ENCODE peak calls at places on chromosomes 5 and 9, in five cellular contexts. C is GM23248, B is IMR-90, V is fibroblast of villous mesenchyme, L is neural progenitor cell. R is an unnamed sample.

GRCh38 chr5:74408150-74409043 is 232.1 kb downstream of the ENC1 start:
- DNase-seq in L (no peak), V (no peak), C (no peak), B (no peak), R (no peak)

GRCh38 chr9:106758911-106759310 is 104.1 kb upstream of the ZNF462 start:
- DNase-seq in B (no peak), L (no peak), V (peak; percentile 51), C (no peak), R (no peak)

GRCh38 chr9:81361311-81361710 is 328.0 kb downstream of the TLE1 start:
- DNase-seq in B (no peak), L (no peak), C (no peak), V (no peak), R (no peak)

GRCh38 chr5:111935835-111936234 is 178.8 kb upstream of the NREP start:
- DNase-seq in L (peak; percentile 32), C (no peak), B (no peak), V (no peak), R (no peak)

GRCh38 chr5:142618125-142618524 is 67.8 kb downstream of the FGF1 start:
- DNase-seq in B (peak; percentile 93), C (peak; percentile 87), V (peak; percentile 67), L (no peak), R (peak; percentile 67)

GRCh38 chr5:171207256-171207866 is 101.7 kb upstream of the TLX3 start:
- DNase-seq in C (peak; percentile 70), V (peak; percentile 64), B (peak; percentile 57), L (peak; percentile 61), R (peak; percentile 4)

GRCh38 chr5:102866315-102866693 is 111.2 kb downstream of the PAM start:
- DNase-seq in C (no peak), V (peak; percentile 21), B (peak; percentile 16), L (no peak), R (no peak)

GRCh38 chr9:120531683-120532300 is 48.2 kb downstream of the CDK5RAP2 start:
- DNase-seq in B (peak; percentile 32), V (peak; percentile 35), L (peak; percentile 44), C (peak; percentile 57), R (no peak)

GRCh38 chr5:5266296-5266695 is 126.2 kb downstream of the ADAMTS16 start:
- DNase-seq in B (no peak), C (no peak), V (no peak), L (peak; percentile 10), R (no peak)

GRCh38 chr5:43400082-43400481 is 12.1 kb downstream of the CCL28 start:
- DNase-seq in L (no peak), V (no peak), B (peak; percentile 21), C (peak; percentile 39), R (no peak)

GRCh38 chr5:125198270-125198974 is 452.0 kb upstream of the ZNF608 start:
- DNase-seq in V (peak; percentile 86), L (peak; percentile 34), C (peak; percentile 68), B (peak; percentile 84), R (peak; percentile 79)

GRCh38 chr9:28301281-28301680 is 728.0 kb upstream of the C9orf72 start:
- DNase-seq in V (no peak), C (no peak), L (no peak), B (no peak), R (no peak)

GRCh38 chr5:10333154-10334006 is 20.1 kb upstream of the MARCHF6 start:
- DNase-seq in C (peak; percentile 71), B (peak; percentile 26), L (peak; percentile 72), V (no peak), R (no peak)

DNA sequence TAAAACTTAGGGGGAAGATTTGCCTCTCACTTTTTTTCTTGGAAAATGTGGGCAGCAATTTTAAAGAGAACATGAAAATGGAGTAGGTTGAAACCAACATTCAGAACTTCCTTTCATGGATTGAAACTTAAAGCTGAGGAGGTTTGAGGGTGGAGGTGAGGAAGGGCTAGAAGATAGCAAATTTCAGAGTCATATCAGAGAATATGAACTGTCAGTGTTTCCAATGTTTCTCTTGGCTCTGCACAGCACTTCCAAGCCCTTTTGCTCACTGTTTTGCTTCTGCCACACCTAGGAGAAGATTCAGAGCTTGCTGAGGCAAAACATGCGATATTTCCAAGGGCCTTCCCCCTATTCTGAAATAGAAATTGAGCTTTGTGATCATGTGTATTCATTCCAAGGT is 281.0 kb downstream of the AOPEP start:
- DNase-seq in V (peak; percentile 57), B (no peak), C (peak; percentile 66), L (no peak), R (no peak)
- H3K4me3 ChIP-seq in V (peak overlapping the region; percentile 74), B (peak overlapping the region; percentile 92), C (peak overlapping the region; percentile 85), L (no peak overlapping the region), R (peak overlapping the region; percentile 83)

DNA sequence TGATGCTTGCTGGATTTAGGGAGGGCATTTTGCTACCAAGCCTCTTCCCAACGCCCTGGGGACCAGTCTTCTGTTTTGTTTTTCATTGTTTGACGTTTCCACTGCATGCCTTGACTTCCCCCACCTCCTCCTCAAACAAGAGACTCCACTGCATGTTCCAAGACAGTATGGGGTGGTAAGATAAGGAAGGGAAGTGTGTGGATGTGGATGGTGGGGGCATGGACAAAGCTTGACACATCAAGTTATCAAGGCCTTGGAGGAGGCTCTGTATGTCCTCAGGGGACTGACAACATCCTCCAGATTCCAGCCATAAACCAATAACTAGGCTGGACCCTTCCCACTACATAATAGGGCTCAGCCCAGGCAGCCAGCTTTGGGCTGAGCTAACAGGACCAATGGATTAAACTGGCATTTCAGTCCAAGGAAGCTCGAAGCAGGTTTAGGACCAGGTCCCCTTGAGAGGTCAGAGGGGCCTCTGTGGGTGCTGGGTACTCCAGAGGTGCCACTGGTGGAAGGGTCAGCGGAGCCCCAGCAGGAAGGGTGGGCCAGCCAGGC is 23.0 kb downstream of the PCDHGC5 start:
- DNase-seq in L (no peak), B (no peak), V (no peak), C (no peak), R (no peak)
- H3K4me3 ChIP-seq in L (no peak overlapping the region), B (no peak overlapping the region), V (no peak overlapping the region), C (no peak overlapping the region), R (no peak overlapping the region)

GRCh38 chr9:129178579-129178909 is 483 bp upstream of the IER5L start:
- DNase-seq in V (no peak), B (no peak), L (no peak), C (no peak), R (no peak)
- H3K4me3 ChIP-seq in V (peak overlapping the region; percentile 35), B (no peak overlapping the region), L (peak overlapping the region; percentile 99), C (peak overlapping the region; percentile 99), R (peak overlapping the region; percentile 80)

GRCh38 chr9:3181049-3181953 is 337.4 kb upstream of the PUM3 start:
- DNase-seq in C (peak; percentile 38), L (peak; percentile 83), V (peak; percentile 8), B (no peak), R (no peak)
- H3K4me3 ChIP-seq in C (peak overlapping the region; percentile 59), L (peak overlapping the region; percentile 67), V (no peak overlapping the region), B (no peak overlapping the region), R (peak overlapping the region; percentile 28)

DNA sequence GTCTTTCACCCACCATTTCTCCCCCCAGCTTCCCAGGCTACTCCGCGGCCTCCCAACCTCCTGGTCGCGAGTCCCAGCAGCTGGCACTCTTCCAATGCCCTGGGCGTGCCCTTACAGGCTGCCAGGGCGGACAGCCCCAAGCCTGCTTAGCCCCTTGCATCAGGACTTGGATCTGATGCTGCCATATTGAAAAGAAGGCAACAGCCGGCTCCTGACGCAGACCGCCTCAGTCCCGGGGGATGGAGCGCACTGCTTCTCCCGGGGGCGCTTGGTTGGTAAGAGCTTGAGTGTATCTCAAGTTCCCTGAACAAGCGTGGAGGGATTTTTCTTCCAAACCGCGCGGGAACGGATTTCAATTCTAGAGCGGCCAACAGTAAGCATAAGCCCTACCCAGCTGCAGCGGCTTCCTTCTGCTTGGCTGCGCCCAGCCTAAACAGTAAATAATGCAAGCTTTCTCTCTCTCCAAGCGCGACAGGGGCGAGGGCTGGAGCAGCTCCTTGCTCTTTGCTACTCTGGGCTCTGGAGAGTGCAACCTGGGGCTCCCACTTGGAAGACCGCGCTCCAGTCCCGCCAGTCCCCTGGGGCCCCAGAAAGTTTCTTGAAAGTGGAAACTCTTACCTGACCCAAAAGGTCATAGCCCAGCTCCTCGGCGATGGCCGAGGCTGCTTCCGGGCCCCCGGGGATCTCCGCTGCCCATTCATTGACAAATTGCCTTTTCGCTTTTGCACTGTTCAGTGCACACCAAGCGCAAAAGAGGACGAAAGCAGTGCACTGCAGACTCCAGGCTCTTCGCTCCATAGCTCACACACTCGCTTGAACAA is 593 bp downstream of the PCSK1 start:
- DNase-seq in B (no peak), C (peak; percentile 37), L (peak; percentile 85), V (no peak), R (no peak)
- H3K4me3 ChIP-seq in B (no peak overlapping the region), C (peak overlapping the region; percentile 54), L (peak overlapping the region; percentile 75), V (no peak overlapping the region), R (peak overlapping the region; percentile 40)

GRCh38 chr5:135189024-135189423 is 155.0 kb upstream of the PITX1 start:
- DNase-seq in C (no peak), L (no peak), B (no peak), V (no peak), R (no peak)

GRCh38 chr5:135192351-135192750 is 158.3 kb upstream of the PITX1 start:
- DNase-seq in B (no peak), C (no peak), L (no peak), V (no peak), R (no peak)

GRCh38 chr5:135188233-135188909 is 154.3 kb upstream of the PITX1 start:
- DNase-seq in B (no peak), V (peak; percentile 23), L (no peak), C (no peak), R (no peak)

GRCh38 chr5:135191084-135191826 is 157.2 kb upstream of the PITX1 start:
- DNase-seq in C (peak; percentile 80), B (peak; percentile 68), L (peak; percentile 94), V (peak; percentile 79), R (no peak)

GRCh38 chr5:135190345-135191083 is 156.5 kb upstream of the PITX1 start:
- DNase-seq in L (peak; percentile 37), C (no peak), V (peak; percentile 54), B (no peak), R (no peak)
- H3K4me3 ChIP-seq in L (peak overlapping the region; percentile 46), C (peak overlapping the region; percentile 64), V (peak overlapping the region; percentile 48), B (no peak overlapping the region), R (peak overlapping the region; percentile 45)

GRCh38 chr9:134325813-134326753 is at the start of gene RXRA:
- DNase-seq in B (peak; percentile 80), V (peak; percentile 88), L (peak; percentile 94), C (peak; percentile 90), R (peak; percentile 67)

GRCh38 chr9:134325096-134325812 is 1.0 kb upstream of the RXRA start:
- DNase-seq in L (peak; percentile 68), V (peak; percentile 58), B (peak; percentile 49), C (peak; percentile 82), R (no peak)

GRCh38 chr9:134322781-134323241 is 3.4 kb upstream of the RXRA start:
- DNase-seq in L (no peak), V (no peak), C (no peak), B (no peak), R (no peak)

GRCh38 chr9:134323741-134324358 is 2.4 kb upstream of the RXRA start:
- DNase-seq in B (no peak), C (peak; percentile 73), V (peak; percentile 21), L (no peak), R (no peak)

DNA sequence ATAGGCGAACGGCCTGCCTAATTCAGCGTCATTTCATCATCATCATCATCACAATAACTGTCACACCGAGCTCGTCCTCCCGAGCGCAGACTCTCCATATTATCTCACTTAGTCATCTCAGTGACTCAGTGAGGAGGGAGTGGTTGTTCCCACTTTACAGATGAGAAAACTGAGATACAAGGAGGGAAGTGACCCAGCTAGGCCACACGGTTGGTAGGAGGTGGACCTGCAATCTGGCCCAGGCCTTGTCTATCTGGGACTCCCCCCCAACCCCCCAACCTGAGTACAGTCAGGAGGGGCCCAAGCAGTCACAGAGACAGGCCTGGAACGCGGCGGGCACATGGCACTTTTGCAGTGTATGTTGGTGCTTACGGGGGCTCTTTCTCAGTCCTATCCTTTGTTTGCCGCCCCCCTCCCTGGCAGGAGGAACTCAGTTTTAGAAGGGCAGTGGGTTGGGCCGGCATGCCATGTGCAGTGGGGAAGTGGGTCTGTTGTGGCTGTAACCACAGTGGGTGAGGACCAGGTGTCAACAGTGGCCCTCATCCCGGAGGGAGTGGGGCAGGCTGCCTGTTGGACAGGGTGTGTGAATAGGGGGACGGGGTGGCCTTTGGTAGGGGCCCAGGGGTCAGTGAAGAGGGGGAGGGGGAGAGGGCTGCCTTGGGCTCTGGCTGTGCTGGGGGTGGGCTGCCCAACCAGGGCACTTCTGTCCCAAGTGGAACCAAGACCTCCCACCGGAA is 1.7 kb upstream of the RXRA start:
- DNase-seq in V (peak; percentile 17), C (no peak), B (peak; percentile 35), L (no peak), R (no peak)
- H3K4me3 ChIP-seq in V (peak overlapping the region; percentile 78), C (peak overlapping the region; percentile 75), B (no peak overlapping the region), L (peak overlapping the region; percentile 51), R (peak overlapping the region; percentile 66)

R was measured in skeletal muscle cell.